ENCODE peak calls at places on chromosomes 5 and 9, in six cellular contexts. C is right atrium auricular region, Y is H1, N is DND-41, O is sigmoid colon, U is heart left ventricle. G is an unnamed sample.

GRCh38 chr9:33765411-33765810 is 29.9 kb upstream of the PRSS3 start:
- DNase-seq in C (no peak), Y (no peak), N (no peak), O (no peak), U (no peak), G (no peak)

GRCh38 chr9:21989440-21990189 is 4.6 kb downstream of the CDKN2A start:
- DNase-seq in C (no peak), Y (peak; percentile 68), N (peak; percentile 30), O (no peak), U (no peak), G (no peak)

GRCh38 chr9:37999501-38000189 is 69.4 kb downstream of the SHB start:
- DNase-seq in C (no peak), Y (no peak), N (no peak), O (no peak), U (no peak), G (no peak)

GRCh38 chr9:28926311-28926710 is 1353.0 kb upstream of the C9orf72 start:
- DNase-seq in C (no peak), Y (no peak), N (no peak), O (no peak), U (no peak), G (no peak)

GRCh38 chr9:133554729-133555128 is 20.2 kb downstream of the ADAMTSL2 start:
- DNase-seq in C (no peak), Y (no peak), N (no peak), O (no peak), U (no peak), G (no peak)

GRCh38 chr5:10729320-10730133 is 31.5 kb downstream of the DAP start:
- DNase-seq in C (no peak), Y (no peak), N (no peak), O (no peak), U (no peak), G (peak; percentile 43)

GRCh38 chr9:29556746-29557145 is 1983.5 kb upstream of the C9orf72 start:
- DNase-seq in C (no peak), Y (no peak), N (no peak), O (no peak), U (no peak), G (no peak)

GRCh38 chr9:107989099-107989498 is 499.5 kb upstream of the KLF4 start:
- DNase-seq in C (no peak), Y (no peak), N (no peak), O (no peak), U (no peak), G (no peak)

GRCh38 chr9:137669261-137669672 is 50.5 kb downstream of the EHMT1 start:
- DNase-seq in C (no peak), Y (no peak), N (no peak), O (peak; percentile 62), U (no peak), G (no peak)

GRCh38 chr5:57176350-57176857 is 2.5 kb downstream of the GPBP1 start:
- DNase-seq in C (no peak), Y (no peak), N (no peak), O (no peak), U (no peak), G (no peak)

GRCh38 chr5:74641014-74641777 is 668 bp upstream of the ENC1 start:
- DNase-seq in C (peak; percentile 81), Y (peak; percentile 77), N (peak; percentile 34), O (peak; percentile 81), U (peak; percentile 90), G (peak; percentile 83)

GRCh38 chr5:119398713-119399492 is 43.1 kb downstream of the TNFAIP8 start:
- DNase-seq in C (peak; percentile 68), Y (peak; percentile 34), N (no peak), O (no peak), U (peak; percentile 67), G (peak; percentile 70)

GRCh38 chr9:99433555-99433954 is 211.5 kb downstream of the SEC61B start:
- DNase-seq in C (peak; percentile 62), Y (no peak), N (peak; percentile 5), O (no peak), U (peak; percentile 65), G (no peak)

GRCh38 chr9:120412425-120412951 is 167.5 kb downstream of the CDK5RAP2 start:
- DNase-seq in C (peak; percentile 63), Y (peak; percentile 47), N (no peak), O (no peak), U (no peak), G (no peak)

GRCh38 chr5:140220032-140220697 is 45.2 kb downstream of the CYSTM1 start:
- DNase-seq in C (no peak), Y (no peak), N (no peak), O (no peak), U (no peak), G (no peak)

GRCh38 chr5:38557309-38557710 is 864 bp upstream of the LIFR start:
- DNase-seq in C (no peak), Y (no peak), N (no peak), O (no peak), U (no peak), G (no peak)

GRCh38 chr9:14451949-14452348 is 138.0 kb upstream of the NFIB start:
- DNase-seq in C (no peak), Y (no peak), N (no peak), O (no peak), U (no peak), G (no peak)

GRCh38 chr9:136081826-136082495 is 13.1 kb downstream of the NACC2 start:
- DNase-seq in C (no peak), Y (no peak), N (no peak), O (peak; percentile 63), U (peak; percentile 33), G (peak; percentile 15)

GRCh38 chr9:107337676-107338590 is 54.9 kb downstream of the RAD23B start:
- DNase-seq in C (no peak), Y (no peak), N (no peak), O (no peak), U (no peak), G (no peak)

GRCh38 chr5:121273818-121274433 is 577.8 kb upstream of the FTMT start:
- DNase-seq in C (no peak), Y (no peak), N (no peak), O (no peak), U (no peak), G (no peak)

GRCh38 chr9:78291240-78291915 is 5.5 kb upstream of the PSAT1 start:
- DNase-seq in C (peak; percentile 32), Y (no peak), N (no peak), O (no peak), U (no peak), G (no peak)

DNA sequence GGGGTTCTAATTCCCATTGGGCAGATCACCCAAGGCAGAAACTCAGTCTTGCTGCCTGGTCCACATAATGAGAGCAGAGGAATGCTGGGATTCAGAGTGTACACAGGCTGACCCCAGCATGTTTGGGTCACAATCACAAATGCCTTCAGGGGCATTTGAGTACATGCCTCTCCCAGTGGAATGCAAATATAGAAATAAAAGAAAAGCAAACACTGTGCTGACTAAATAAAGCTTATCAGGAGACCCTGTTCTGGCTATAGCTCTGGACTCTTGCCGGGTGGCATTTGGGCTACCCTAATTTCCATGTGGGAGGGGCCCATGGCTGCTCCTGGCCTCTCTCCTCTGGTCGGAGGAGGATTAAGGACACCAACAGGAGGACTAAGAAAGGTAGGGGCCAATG is 121.4 kb downstream of the DOCK8 start:
- DNase-seq in C (no peak), Y (no peak), N (no peak), O (no peak), U (no peak), G (no peak)
- H3K27ac ChIP-seq in C (no peak overlapping the region), Y (no peak overlapping the region), N (no peak overlapping the region), O (no peak overlapping the region), U (no peak overlapping the region), G (no peak overlapping the region)

GRCh38 chr5:14410942-14411258 is 170.7 kb upstream of the OTULINL start:
- DNase-seq in C (no peak), Y (no peak), N (no peak), O (no peak), U (no peak), G (no peak)
- TF ChIP-seq CTCF in C (no peak), Y (no peak), N (no peak), O (no peak), U (no peak), G (no peak)

GRCh38 chr5:23235246-23235645 is 272.2 kb upstream of the PRDM9 start:
- DNase-seq in C (no peak), Y (no peak), N (no peak), O (no peak), U (no peak), G (no peak)

DNA sequence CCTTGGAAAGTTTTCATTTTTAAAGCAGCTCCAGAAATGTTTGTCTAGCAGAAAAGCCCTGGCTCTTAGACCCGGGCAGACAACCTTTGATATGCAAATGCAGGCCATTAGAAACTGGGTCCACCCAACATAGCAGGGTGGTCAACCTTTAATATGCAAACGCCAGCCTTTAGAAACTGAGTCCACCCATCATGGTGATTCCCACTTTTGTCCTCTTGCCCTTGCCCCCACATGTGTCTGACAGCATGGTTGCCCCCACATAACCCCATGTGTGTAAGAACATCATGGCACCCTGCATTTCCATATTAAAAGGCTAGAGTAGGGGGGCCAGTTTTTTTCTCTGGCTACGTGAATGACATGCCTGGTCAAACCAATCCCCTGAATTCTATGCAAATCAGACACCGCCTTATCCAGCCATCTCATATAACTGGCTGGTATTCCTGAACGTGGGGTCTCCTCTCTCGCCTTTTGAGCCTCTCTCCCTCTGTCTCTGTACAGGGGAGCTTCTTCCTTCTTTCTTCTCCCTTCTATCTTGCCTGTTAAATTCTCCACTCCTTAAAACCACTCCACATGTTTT is 273.2 kb upstream of the PRDM9 start:
- DNase-seq in C (no peak), Y (peak; percentile 56), N (no peak), O (no peak), U (no peak), G (no peak)
- H3K4me1 ChIP-seq in C (no peaks in the 10 kb centered on the region), Y (no peaks in the 10 kb centered on the region), N (no peaks in the 10 kb centered on the region), O (no peaks in the 10 kb centered on the region), U (no peaks in the 10 kb centered on the region), G (no peaks in the 10 kb centered on the region)

DNA sequence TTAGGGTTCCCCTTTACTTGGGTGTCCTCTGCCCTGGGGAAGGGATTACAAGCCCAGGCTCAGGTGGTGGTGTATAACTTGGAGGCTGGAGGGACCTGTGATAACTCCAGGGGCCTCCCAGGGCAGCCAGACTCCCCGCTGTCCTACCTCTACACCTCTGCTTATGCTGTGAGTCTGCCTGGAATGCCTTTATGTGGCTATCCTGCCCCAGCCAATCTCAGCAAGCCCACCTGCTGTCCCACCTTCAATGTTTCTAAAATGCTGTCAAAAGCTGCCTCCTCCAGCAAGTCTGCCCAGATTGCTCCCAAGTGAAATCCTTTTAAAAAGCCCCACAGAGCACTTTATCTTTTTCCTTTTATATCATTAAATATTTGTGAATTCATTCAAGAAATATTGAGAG is 39.3 kb downstream of the DAB2IP start:
- DNase-seq in C (no peak), Y (no peak), N (no peak), O (no peak), U (peak; percentile 14), G (no peak)
- H3K27ac ChIP-seq in C (peak overlapping the region; percentile 58), Y (no peak overlapping the region), N (no peak overlapping the region), O (peak overlapping the region; percentile 78), U (peak overlapping the region; percentile 39), G (peak overlapping the region; percentile 70)

GRCh38 chr5:73444499-73445432 is 3.8 kb downstream of the FOXD1 start:
- DNase-seq in C (no peak), Y (no peak), N (no peak), O (no peak), U (no peak), G (no peak)
- TF ChIP-seq CTCF in C (no peak), Y (no peak), N (no peak), O (no peak), U (no peak), G (no peak)

GRCh38 chr9:127905788-127906191 is 6.4 kb upstream of the ST6GALNAC6 start:
- DNase-seq in C (no peak), Y (no peak), N (no peak), O (no peak), U (no peak), G (no peak)
- H3K4me1 ChIP-seq in C (no peaks in the 10 kb centered on the region), Y (peaks cover 8% of the 10 kb centered on the region), N (no peaks in the 10 kb centered on the region), O (peaks cover 14% of the 10 kb centered on the region), U (peaks cover 56% of the 10 kb centered on the region), G (peaks cover 53% of the 10 kb centered on the region)